ENCODE peak calls at places on chromosomes 11 and 22, in seven cellular contexts. Q is CD8-positive, alpha-beta memory T cell; H is gastrocnemius medialis; P is uterus; O is CD4-positive, CD25-positive, alpha-beta regulatory T cell; X is fibroblast of lung; M is mucosa of descending colon. F is an unnamed sample.

GRCh38 chr22:36435516-36436415 is 45.7 kb downstream of the TXN2 start:
- DNase-seq in Q (peak; percentile 64), H (no peak), P (no peak), O (peak; percentile 62), X (no peak), M (peak; percentile 85), F (peak; percentile 77)

GRCh38 chr11:125287467-125288232 is 123.1 kb downstream of the PKNOX2 start:
- DNase-seq in Q (no peak), H (no peak), P (peak; percentile 88), O (no peak), X (peak; percentile 74), M (no peak), F (no peak)

GRCh38 chr11:118082880-118083543 is 3.8 kb downstream of the SMIM35 start:
- DNase-seq in Q (no peak), H (no peak), P (no peak), O (no peak), X (no peak), M (no peak), F (no peak)

GRCh38 chr11:75768112-75768908 is at the start of gene DGAT2:
- DNase-seq in Q (peak; percentile 53), H (peak; percentile 34), P (peak; percentile 68), O (peak; percentile 84), X (peak; percentile 66), M (peak; percentile 86), F (peak; percentile 67)

GRCh38 chr11:65205602-65205967 is 23.9 kb downstream of the CAPN1 start:
- DNase-seq in Q (no peak), H (no peak), P (no peak), O (no peak), X (no peak), M (no peak), F (no peak)

GRCh38 chr11:66218026-66218425 is 50.4 kb upstream of the RAB1B start:
- DNase-seq in Q (no peak), H (no peak), P (no peak), O (peak; percentile 61), X (no peak), M (no peak), F (no peak)

GRCh38 chr22:27810566-27810965 is 9.0 kb upstream of the MN1 start:
- DNase-seq in Q (no peak), H (peak; percentile 41), P (peak; percentile 83), O (no peak), X (peak; percentile 79), M (peak; percentile 53), F (no peak)

GRCh38 chr22:33873186-33873585 is 47.1 kb downstream of the LARGE1 start:
- DNase-seq in Q (no peak), H (peak; percentile 77), P (peak; percentile 39), O (no peak), X (no peak), M (no peak), F (no peak)

GRCh38 chr11:30729187-30729713 is 143.1 kb upstream of the MPPED2 start:
- DNase-seq in Q (no peak), H (no peak), P (no peak), O (no peak), X (no peak), M (no peak), F (no peak)

GRCh38 chr22:27880778-27881394 is 38.2 kb downstream of the PITPNB start:
- DNase-seq in Q (no peak), H (no peak), P (no peak), O (peak; percentile 70), X (peak; percentile 71), M (no peak), F (no peak)

GRCh38 chr11:118488480-118489109 is 38.7 kb upstream of the TTC36 start:
- DNase-seq in Q (peak; percentile 70), H (peak; percentile 27), P (peak; percentile 66), O (peak; percentile 87), X (peak; percentile 66), M (peak; percentile 77), F (peak; percentile 87)

GRCh38 chr22:29060931-29061330 is 700 bp downstream of the C22orf31 start:
- DNase-seq in Q (no peak), H (no peak), P (no peak), O (no peak), X (no peak), M (no peak), F (no peak)

GRCh38 chr11:7418061-7418460 is 67.2 kb upstream of the OLFML1 start:
- DNase-seq in Q (no peak), H (no peak), P (no peak), O (no peak), X (peak; percentile 33), M (no peak), F (no peak)

GRCh38 chr11:46625406-46625805 is 8.1 kb downstream of the ATG13 start:
- DNase-seq in Q (no peak), H (no peak), P (no peak), O (no peak), X (no peak), M (no peak), F (no peak)

GRCh38 chr22:45105281-45105700 is 58.4 kb upstream of the NUP50 start:
- DNase-seq in Q (no peak), H (no peak), P (no peak), O (no peak), X (peak; percentile 55), M (no peak), F (no peak)

GRCh38 chr11:2290351-2290841 is 11.3 kb downstream of the C11orf21 start:
- DNase-seq in Q (no peak), H (no peak), P (peak; percentile 9), O (no peak), X (no peak), M (no peak), F (no peak)

GRCh38 chr22:37765498-37765897 is 42.2 kb upstream of the GCAT start:
- DNase-seq in Q (no peak), H (peak; percentile 69), P (no peak), O (no peak), X (no peak), M (no peak), F (no peak)

GRCh38 chr22:37771081-37771480 is 36.7 kb upstream of the GCAT start:
- DNase-seq in Q (no peak), H (no peak), P (no peak), O (no peak), X (no peak), M (no peak), F (no peak)

GRCh38 chr22:37765953-37766566 is 41.7 kb upstream of the GCAT start:
- DNase-seq in Q (no peak), H (no peak), P (no peak), O (no peak), X (no peak), M (no peak), F (no peak)

GRCh38 chr22:37769056-37769455 is 38.7 kb upstream of the GCAT start:
- DNase-seq in Q (no peak), H (no peak), P (no peak), O (no peak), X (no peak), M (no peak), F (no peak)

GRCh38 chr22:37768273-37768672 is 39.5 kb upstream of the GCAT start:
- DNase-seq in Q (no peak), H (no peak), P (no peak), O (no peak), X (no peak), M (no peak), F (no peak)
- H3K36me3 ChIP-seq in Q (peaks cover 6% of the 10 kb centered on the region), H (peaks cover 34% of the 10 kb centered on the region), P (no peaks in the 10 kb centered on the region), O (peaks cover 25% of the 10 kb centered on the region), X (peaks cover 47% of the 10 kb centered on the region), M (no peaks in the 10 kb centered on the region), F (peaks cover 7% of the 10 kb centered on the region)

DNA sequence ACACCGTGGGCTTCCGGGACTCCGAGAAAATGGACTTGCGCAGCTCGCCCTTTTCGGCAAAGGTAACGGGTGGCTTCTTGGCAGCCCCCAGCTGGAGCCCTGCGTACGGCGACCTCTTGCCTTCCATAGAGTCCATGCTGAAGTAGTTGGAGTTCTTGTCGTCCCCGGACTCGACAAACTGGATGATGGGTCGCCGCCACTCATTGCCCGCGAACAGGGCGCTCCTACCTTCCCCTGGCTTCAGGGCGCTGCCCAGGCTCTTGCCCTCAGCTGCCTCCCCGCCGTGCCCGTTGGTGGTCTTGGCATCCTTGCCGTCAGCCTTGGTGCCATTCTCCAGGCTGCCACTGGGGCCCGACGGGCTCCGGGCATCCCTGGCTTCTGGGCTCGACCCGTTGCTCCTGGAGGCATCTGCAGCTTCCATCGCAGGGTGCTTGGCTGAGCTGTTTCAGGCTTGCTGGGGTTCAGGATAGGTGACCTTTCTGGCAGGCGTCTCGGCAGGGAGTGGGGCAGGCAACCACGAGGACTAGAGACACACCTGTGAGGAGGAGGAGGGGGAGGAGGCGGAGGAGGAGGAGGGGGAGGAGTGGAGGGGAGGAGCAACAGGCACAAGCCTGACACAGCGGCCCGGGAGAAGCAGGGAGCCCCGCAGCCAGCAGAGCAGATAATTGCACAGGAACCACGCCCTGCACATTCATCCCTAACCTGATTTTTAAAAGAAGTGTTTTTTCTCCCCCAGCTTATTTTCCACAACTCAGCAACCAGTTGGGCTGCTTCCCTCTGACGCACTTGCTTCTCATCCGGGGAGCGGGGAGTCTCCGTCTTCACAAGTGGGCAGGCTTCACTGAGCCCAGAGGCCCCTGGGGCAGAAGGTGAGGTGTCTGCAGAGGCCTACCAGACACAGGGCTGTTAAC is at the start of gene TRIM29:
- DNase-seq in Q (no peak), H (no peak), P (peak; percentile 12), O (no peak), X (no peak), M (peak; percentile 73), F (no peak)
- H3K4me3 ChIP-seq in Q (no peak within 1 kb of the TSS), H (no peak within 1 kb of the TSS), P (no peak within 1 kb of the TSS), O (no peak within 1 kb of the TSS), X (no peak within 1 kb of the TSS), M (no peak within 1 kb of the TSS), F (no peak within 1 kb of the TSS)

GRCh38 chr11:32597914-32598313 is 14.3 kb downstream of the EIF3M start:
- DNase-seq in Q (no peak), H (no peak), P (no peak), O (no peak), X (peak; percentile 27), M (no peak), F (no peak)
- H3K36me3 ChIP-seq in Q (peaks cover 42% of the 10 kb centered on the region), H (peaks cover 80% of the 10 kb centered on the region), P (no peaks in the 10 kb centered on the region), O (peaks cover 95% of the 10 kb centered on the region), X (peaks cover 10% of the 10 kb centered on the region), M (no peaks in the 10 kb centered on the region), F (peaks cover 42% of the 10 kb centered on the region)

GRCh38 chr11:57499983-57500461 is 15.5 kb downstream of the SLC43A1 start:
- DNase-seq in Q (no peak), H (no peak), P (no peak), O (no peak), X (no peak), M (no peak), F (no peak)
- H3K4me3 ChIP-seq in Q (no peak overlapping the region), H (peak overlapping the region; percentile 53), P (peak overlapping the region; percentile 10), O (no peak overlapping the region), X (peak overlapping the region; percentile 27), M (no peak overlapping the region), F (no peak overlapping the region)

DNA sequence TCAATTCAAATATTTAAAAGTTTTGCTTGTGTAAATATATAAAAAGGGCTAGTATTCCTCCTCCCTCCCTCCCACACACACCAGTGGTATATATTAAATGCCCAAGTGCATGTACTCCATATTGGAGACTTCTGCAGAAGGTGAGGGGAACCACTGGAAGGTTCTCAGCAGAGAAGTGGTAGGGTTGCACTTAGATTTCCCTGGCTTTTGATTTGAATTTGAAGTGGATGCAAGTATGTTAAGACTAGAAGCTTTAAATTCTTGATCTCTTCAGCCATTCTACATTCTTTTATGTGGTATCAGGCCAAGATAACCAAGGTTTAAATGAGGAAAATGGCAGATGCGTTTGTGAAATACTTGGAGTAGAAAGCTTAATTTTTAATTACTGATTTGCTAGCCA is 43.1 kb downstream of the CEP57 start:
- DNase-seq in Q (no peak), H (no peak), P (no peak), O (no peak), X (no peak), M (no peak), F (no peak)
- H3K36me3 ChIP-seq in Q (peaks cover 18% of the 10 kb centered on the region), H (peaks cover 68% of the 10 kb centered on the region), P (no peaks in the 10 kb centered on the region), O (peaks cover 64% of the 10 kb centered on the region), X (peaks cover 4% of the 10 kb centered on the region), M (no peaks in the 10 kb centered on the region), F (peaks cover 10% of the 10 kb centered on the region)